ENCODE peak calls at places on chromosomes 11 and 22, in five cellular contexts. One of them, this sample, is unnamed.
A peak's percentile ranks its signal among the peaks of the same experiment; 100 is the strongest.

GRCh38 chr22:17724241-17724640 is 50.0 kb downstream of the BID start:
- DNase-seq in Karpas-422: no peak
- DNase-seq in MM.1S: no peak
- DNase-seq in thoracic aorta: no peak
- DNase-seq in effector memory CD4-positive, alpha-beta T cell: no peak
- DNase-seq in this sample: no peak

GRCh38 chr11:28346209-28346608 is 238.0 kb downstream of the METTL15 start:
- DNase-seq in Karpas-422: no peak
- DNase-seq in MM.1S: no peak
- DNase-seq in thoracic aorta: no peak
- DNase-seq in effector memory CD4-positive, alpha-beta T cell: no peak
- DNase-seq in this sample: no peak

GRCh38 chr11:37505406-37505805 is 907.4 kb upstream of the RAG2 start:
- DNase-seq in Karpas-422: no peak
- DNase-seq in MM.1S: no peak
- DNase-seq in thoracic aorta: no peak
- DNase-seq in effector memory CD4-positive, alpha-beta T cell: no peak
- DNase-seq in this sample: no peak

GRCh38 chr11:107819361-107820014 is 39.1 kb downstream of the SLC35F2 start:
- DNase-seq in Karpas-422: no peak
- DNase-seq in MM.1S: no peak
- DNase-seq in thoracic aorta: no peak
- DNase-seq in effector memory CD4-positive, alpha-beta T cell: no peak
- DNase-seq in this sample: no peak

GRCh38 chr11:124301482-124301881 is 12.3 kb downstream of the OR8D1 start:
- DNase-seq in Karpas-422: no peak
- DNase-seq in MM.1S: no peak
- DNase-seq in thoracic aorta: no peak
- DNase-seq in effector memory CD4-positive, alpha-beta T cell: no peak
- DNase-seq in this sample: no peak

GRCh38 chr22:24694971-24695928 is 79.3 kb downstream of the PIWIL3 start:
- DNase-seq in Karpas-422: no peak
- DNase-seq in MM.1S: no peak
- DNase-seq in thoracic aorta: no peak
- DNase-seq in effector memory CD4-positive, alpha-beta T cell: no peak
- DNase-seq in this sample: no peak

GRCh38 chr22:48955351-48956311 is 872.0 kb downstream of the BRD1 start:
- DNase-seq in Karpas-422: no peak
- DNase-seq in MM.1S: no peak
- DNase-seq in thoracic aorta: no peak
- DNase-seq in effector memory CD4-positive, alpha-beta T cell: no peak
- DNase-seq in this sample: peak; percentile 56

GRCh38 chr22:49936018-49936972 is 17.9 kb downstream of the CRELD2 start:
- DNase-seq in Karpas-422: peak; percentile 58
- DNase-seq in MM.1S: peak; percentile 87
- DNase-seq in thoracic aorta: peak; percentile 80
- DNase-seq in effector memory CD4-positive, alpha-beta T cell: peak; percentile 93
- DNase-seq in this sample: peak; percentile 92

GRCh38 chr11:66015094-66015881 is 3.5 kb downstream of the CST6 start:
- DNase-seq in Karpas-422: no peak
- DNase-seq in MM.1S: no peak
- DNase-seq in thoracic aorta: peak; percentile 83
- DNase-seq in effector memory CD4-positive, alpha-beta T cell: no peak
- DNase-seq in this sample: peak; percentile 95

GRCh38 chr22:50399751-50400331 is 56.7 kb downstream of the PPP6R2 start:
- DNase-seq in Karpas-422: peak; percentile 48
- DNase-seq in MM.1S: no peak
- DNase-seq in thoracic aorta: no peak
- DNase-seq in effector memory CD4-positive, alpha-beta T cell: no peak
- DNase-seq in this sample: peak; percentile 46

GRCh38 chr11:102449651-102450570 is 2.7 kb downstream of the TMEM123 start:
- DNase-seq in Karpas-422: no peak
- DNase-seq in MM.1S: no peak
- DNase-seq in thoracic aorta: no peak
- DNase-seq in effector memory CD4-positive, alpha-beta T cell: no peak
- DNase-seq in this sample: no peak

GRCh38 chr11:33725496-33725895 is 10.7 kb downstream of the CD59 start:
- DNase-seq in Karpas-422: no peak
- DNase-seq in MM.1S: no peak
- DNase-seq in thoracic aorta: no peak
- DNase-seq in effector memory CD4-positive, alpha-beta T cell: no peak
- DNase-seq in this sample: no peak
- H3K4me1 ChIP-seq in Karpas-422: no peaks in the 10 kb centered on the region
- H3K4me1 ChIP-seq in MM.1S: peaks cover 3% of the 10 kb centered on the region
- H3K4me1 ChIP-seq in thoracic aorta: peaks cover 31% of the 10 kb centered on the region
- H3K4me1 ChIP-seq in effector memory CD4-positive, alpha-beta T cell: no peaks in the 10 kb centered on the region
- H3K4me1 ChIP-seq in this sample: peaks cover 59% of the 10 kb centered on the region

DNA sequence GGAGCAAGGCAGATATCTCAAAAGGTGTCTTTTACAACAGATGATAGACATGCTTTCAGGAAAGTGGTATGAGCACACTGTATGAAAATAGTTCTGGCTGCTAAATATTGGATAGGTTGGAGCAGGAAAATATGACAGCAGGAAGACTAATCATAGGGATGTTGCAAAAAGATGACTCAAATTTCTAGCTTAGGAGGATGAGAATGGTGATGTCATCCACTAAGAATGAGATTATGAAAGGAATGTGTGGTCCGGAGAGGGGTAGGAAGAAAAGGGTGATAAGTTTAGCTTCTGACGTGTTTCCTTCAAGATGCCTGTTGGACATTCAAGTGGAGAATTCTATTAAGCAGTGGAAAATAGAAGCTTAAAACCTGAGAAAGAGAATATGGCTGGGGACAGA is 46.4 kb downstream of the RCN1 start:
- DNase-seq in Karpas-422: no peak
- DNase-seq in MM.1S: no peak
- DNase-seq in thoracic aorta: no peak
- DNase-seq in effector memory CD4-positive, alpha-beta T cell: no peak
- DNase-seq in this sample: no peak
- H3K27ac ChIP-seq in Karpas-422: no peak overlapping the region
- H3K27ac ChIP-seq in MM.1S: no peak overlapping the region
- H3K27ac ChIP-seq in thoracic aorta: no peak overlapping the region
- H3K27ac ChIP-seq in effector memory CD4-positive, alpha-beta T cell: no peak overlapping the region
- H3K27ac ChIP-seq in this sample: no peak overlapping the region

DNA sequence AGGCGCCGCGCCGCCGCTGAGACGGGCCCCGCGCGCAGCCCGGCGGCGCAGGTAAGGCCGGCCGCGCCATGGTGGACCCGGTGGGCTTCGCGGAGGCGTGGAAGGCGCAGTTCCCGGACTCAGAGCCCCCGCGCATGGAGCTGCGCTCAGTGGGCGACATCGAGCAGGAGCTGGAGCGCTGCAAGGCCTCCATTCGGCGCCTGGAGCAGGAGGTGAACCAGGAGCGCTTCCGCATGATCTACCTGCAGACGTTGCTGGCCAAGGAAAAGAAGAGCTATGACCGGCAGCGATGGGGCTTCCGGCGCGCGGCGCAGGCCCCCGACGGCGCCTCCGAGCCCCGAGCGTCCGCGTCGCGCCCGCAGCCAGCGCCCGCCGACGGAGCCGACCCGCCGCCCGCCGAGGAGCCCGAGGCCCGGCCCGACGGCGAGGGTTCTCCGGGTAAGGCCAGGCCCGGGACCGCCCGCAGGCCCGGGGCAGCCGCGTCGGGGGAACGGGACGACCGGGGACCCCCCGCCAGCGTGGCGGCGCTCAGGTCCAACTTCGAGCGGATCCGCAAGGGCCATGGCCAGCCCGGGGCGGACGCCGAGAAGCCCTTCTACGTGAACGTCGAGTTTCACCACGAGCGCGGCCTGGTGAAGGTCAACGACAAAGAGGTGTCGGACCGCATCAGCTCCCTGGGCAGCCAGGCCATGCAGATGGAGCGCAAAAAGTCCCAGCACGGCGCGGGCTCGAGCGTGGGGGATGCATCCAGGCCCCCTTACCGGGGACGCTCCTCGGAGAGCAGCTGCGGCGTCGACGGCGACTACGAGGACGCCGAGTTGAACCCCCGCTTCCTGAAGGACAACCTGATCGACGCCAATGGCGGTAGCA is 819 bp downstream of the BCR start:
- DNase-seq in Karpas-422: no peak
- DNase-seq in MM.1S: peak; percentile 42
- DNase-seq in thoracic aorta: no peak
- DNase-seq in effector memory CD4-positive, alpha-beta T cell: no peak
- DNase-seq in this sample: peak; percentile 73
- H3K9me3 ChIP-seq in Karpas-422: peaks cover 11% of the 10 kb centered on the region
- H3K9me3 ChIP-seq in MM.1S: no peaks in the 10 kb centered on the region
- H3K9me3 ChIP-seq in thoracic aorta: no peaks in the 10 kb centered on the region
- H3K9me3 ChIP-seq in effector memory CD4-positive, alpha-beta T cell: no peaks in the 10 kb centered on the region
- H3K9me3 ChIP-seq in this sample: no peaks in the 10 kb centered on the region

DNA sequence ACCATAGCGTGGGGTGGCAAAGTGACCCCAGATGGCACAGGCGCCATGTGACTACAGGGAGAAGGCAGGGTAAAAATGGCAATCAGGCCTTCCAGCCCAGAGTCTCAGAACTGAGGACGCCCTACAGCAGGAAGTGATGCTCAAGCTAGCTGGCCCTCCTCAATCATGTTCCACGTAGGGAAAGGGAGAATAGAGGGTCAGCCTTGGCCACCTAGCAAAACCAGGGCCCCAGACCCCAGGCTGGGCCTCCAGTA is 978 bp upstream of the ANKRD13D start:
- DNase-seq in Karpas-422: no peak
- DNase-seq in MM.1S: no peak
- DNase-seq in thoracic aorta: no peak
- DNase-seq in effector memory CD4-positive, alpha-beta T cell: no peak
- DNase-seq in this sample: no peak
- H3K4me1 ChIP-seq in Karpas-422: peaks cover 39% of the 10 kb centered on the region
- H3K4me1 ChIP-seq in MM.1S: peaks cover 19% of the 10 kb centered on the region
- H3K4me1 ChIP-seq in thoracic aorta: peaks cover 15% of the 10 kb centered on the region
- H3K4me1 ChIP-seq in effector memory CD4-positive, alpha-beta T cell: peaks cover 69% of the 10 kb centered on the region
- H3K4me1 ChIP-seq in this sample: peaks cover 7% of the 10 kb centered on the region

GRCh38 chr11:8867035-8867434 is 44.0 kb upstream of the AKIP1 start:
- DNase-seq in Karpas-422: no peak
- DNase-seq in MM.1S: no peak
- DNase-seq in thoracic aorta: no peak
- DNase-seq in effector memory CD4-positive, alpha-beta T cell: no peak
- DNase-seq in this sample: no peak
- H3K27ac ChIP-seq in Karpas-422: no peak overlapping the region
- H3K27ac ChIP-seq in MM.1S: no peak overlapping the region
- H3K27ac ChIP-seq in thoracic aorta: no peak overlapping the region
- H3K27ac ChIP-seq in effector memory CD4-positive, alpha-beta T cell: no peak overlapping the region
- H3K27ac ChIP-seq in this sample: no peak overlapping the region

This sample was measured in tibial artery.